ENCODE peak calls at places on chromosomes 3 and 15, in eight cellular contexts. One of them, this sample, is unnamed.

GRCh38 chr3:153734777-153735551 is 386.2 kb upstream of the ARHGEF26 start:
- DNase-seq in brain microvascular endothelial cell: no peak
- DNase-seq in vagina: no peak
- DNase-seq in foreskin keratinocyte: peak
- DNase-seq in CD4-positive, alpha-beta T cell: no peak
- DNase-seq in RWPE1: peak
- DNase-seq in psoas muscle: no peak
- DNase-seq in HFFc6: no peak
- DNase-seq in this sample: no peak

GRCh38 chr3:46863261-46863782 is at the start of gene MYL3:
- DNase-seq in brain microvascular endothelial cell: no peak
- DNase-seq in vagina: no peak
- DNase-seq in foreskin keratinocyte: no peak
- DNase-seq in CD4-positive, alpha-beta T cell: no peak
- DNase-seq in RWPE1: no peak
- DNase-seq in psoas muscle: peak
- DNase-seq in HFFc6: no peak
- DNase-seq in this sample: no peak

GRCh38 chr15:63946524-63947065 is 99.7 kb downstream of the DAPK2 start:
- DNase-seq in brain microvascular endothelial cell: no peak
- DNase-seq in vagina: peak
- DNase-seq in foreskin keratinocyte: no peak
- DNase-seq in CD4-positive, alpha-beta T cell: no peak
- DNase-seq in RWPE1: no peak
- DNase-seq in psoas muscle: no peak
- DNase-seq in HFFc6: no peak
- DNase-seq in this sample: peak

GRCh38 chr3:164779816-164780215 is 298.5 kb downstream of the SI start:
- DNase-seq in brain microvascular endothelial cell: no peak
- DNase-seq in vagina: no peak
- DNase-seq in foreskin keratinocyte: no peak
- DNase-seq in CD4-positive, alpha-beta T cell: no peak
- DNase-seq in RWPE1: no peak
- DNase-seq in psoas muscle: no peak
- DNase-seq in HFFc6: no peak
- DNase-seq in this sample: no peak

GRCh38 chr3:109685084-109686079 is 348.0 kb upstream of the DPPA4 start:
- DNase-seq in brain microvascular endothelial cell: peak
- DNase-seq in vagina: no peak
- DNase-seq in foreskin keratinocyte: peak
- DNase-seq in CD4-positive, alpha-beta T cell: no peak
- DNase-seq in RWPE1: peak
- DNase-seq in psoas muscle: peak
- DNase-seq in HFFc6: peak
- DNase-seq in this sample: no peak

GRCh38 chr3:178629430-178630178 is 93.4 kb downstream of the KCNMB2 start:
- DNase-seq in brain microvascular endothelial cell: no peak
- DNase-seq in vagina: no peak
- DNase-seq in foreskin keratinocyte: peak
- DNase-seq in CD4-positive, alpha-beta T cell: no peak
- DNase-seq in RWPE1: no peak
- DNase-seq in psoas muscle: no peak
- DNase-seq in HFFc6: no peak
- DNase-seq in this sample: no peak

GRCh38 chr3:106823706-106824105 is 553.5 kb upstream of the CCDC54 start:
- DNase-seq in brain microvascular endothelial cell: no peak
- DNase-seq in vagina: no peak
- DNase-seq in foreskin keratinocyte: no peak
- DNase-seq in CD4-positive, alpha-beta T cell: no peak
- DNase-seq in RWPE1: no peak
- DNase-seq in psoas muscle: no peak
- DNase-seq in HFFc6: no peak
- DNase-seq in this sample: no peak

GRCh38 chr3:116394365-116394764 is 50.9 kb downstream of the LSAMP start:
- DNase-seq in brain microvascular endothelial cell: no peak
- DNase-seq in vagina: no peak
- DNase-seq in foreskin keratinocyte: no peak
- DNase-seq in CD4-positive, alpha-beta T cell: no peak
- DNase-seq in RWPE1: no peak
- DNase-seq in psoas muscle: no peak
- DNase-seq in HFFc6: no peak
- DNase-seq in this sample: no peak

GRCh38 chr15:89143503-89144162 is 55.4 kb downstream of the ABHD2 start:
- DNase-seq in brain microvascular endothelial cell: peak
- DNase-seq in vagina: no peak
- DNase-seq in foreskin keratinocyte: peak
- DNase-seq in CD4-positive, alpha-beta T cell: no peak
- DNase-seq in RWPE1: no peak
- DNase-seq in psoas muscle: no peak
- DNase-seq in HFFc6: peak
- DNase-seq in this sample: no peak

GRCh38 chr3:171690291-171690690 is 120.0 kb downstream of the PLD1 start:
- DNase-seq in brain microvascular endothelial cell: no peak
- DNase-seq in vagina: no peak
- DNase-seq in foreskin keratinocyte: no peak
- DNase-seq in CD4-positive, alpha-beta T cell: no peak
- DNase-seq in RWPE1: no peak
- DNase-seq in psoas muscle: no peak
- DNase-seq in HFFc6: no peak
- DNase-seq in this sample: no peak

GRCh38 chr3:33392703-33393125 is 47.5 kb downstream of the UBP1 start:
- DNase-seq in brain microvascular endothelial cell: peak
- DNase-seq in vagina: no peak
- DNase-seq in foreskin keratinocyte: peak
- DNase-seq in CD4-positive, alpha-beta T cell: no peak
- DNase-seq in RWPE1: peak
- DNase-seq in psoas muscle: no peak
- DNase-seq in HFFc6: peak
- DNase-seq in this sample: no peak

GRCh38 chr15:89654847-89655805 is at the start of gene KIF7:
- DNase-seq in brain microvascular endothelial cell: peak
- DNase-seq in vagina: no peak
- DNase-seq in foreskin keratinocyte: peak
- DNase-seq in CD4-positive, alpha-beta T cell: no peak
- DNase-seq in RWPE1: peak
- DNase-seq in psoas muscle: peak
- DNase-seq in HFFc6: peak
- DNase-seq in this sample: no peak

GRCh38 chr3:8532251-8532831 is 30.7 kb downstream of the LMCD1 start:
- DNase-seq in brain microvascular endothelial cell: peak
- DNase-seq in vagina: no peak
- DNase-seq in foreskin keratinocyte: peak
- DNase-seq in CD4-positive, alpha-beta T cell: no peak
- DNase-seq in RWPE1: peak
- DNase-seq in psoas muscle: no peak
- DNase-seq in HFFc6: peak
- DNase-seq in this sample: no peak

GRCh38 chr3:88000853-88001252 is 58.0 kb downstream of the CGGBP1 start:
- DNase-seq in brain microvascular endothelial cell: no peak
- DNase-seq in vagina: no peak
- DNase-seq in foreskin keratinocyte: no peak
- DNase-seq in CD4-positive, alpha-beta T cell: no peak
- DNase-seq in RWPE1: no peak
- DNase-seq in psoas muscle: no peak
- DNase-seq in HFFc6: no peak
- DNase-seq in this sample: no peak

GRCh38 chr3:17302774-17303173 is 418.0 kb downstream of the PLCL2 start:
- DNase-seq in brain microvascular endothelial cell: no peak
- DNase-seq in vagina: no peak
- DNase-seq in foreskin keratinocyte: no peak
- DNase-seq in CD4-positive, alpha-beta T cell: no peak
- DNase-seq in RWPE1: no peak
- DNase-seq in psoas muscle: no peak
- DNase-seq in HFFc6: peak
- DNase-seq in this sample: no peak

GRCh38 chr3:169241575-169241927 is 422.0 kb downstream of the MECOM start:
- DNase-seq in brain microvascular endothelial cell: no peak
- DNase-seq in vagina: no peak
- DNase-seq in foreskin keratinocyte: peak
- DNase-seq in CD4-positive, alpha-beta T cell: no peak
- DNase-seq in RWPE1: no peak
- DNase-seq in psoas muscle: no peak
- DNase-seq in HFFc6: peak
- DNase-seq in this sample: no peak

DNA sequence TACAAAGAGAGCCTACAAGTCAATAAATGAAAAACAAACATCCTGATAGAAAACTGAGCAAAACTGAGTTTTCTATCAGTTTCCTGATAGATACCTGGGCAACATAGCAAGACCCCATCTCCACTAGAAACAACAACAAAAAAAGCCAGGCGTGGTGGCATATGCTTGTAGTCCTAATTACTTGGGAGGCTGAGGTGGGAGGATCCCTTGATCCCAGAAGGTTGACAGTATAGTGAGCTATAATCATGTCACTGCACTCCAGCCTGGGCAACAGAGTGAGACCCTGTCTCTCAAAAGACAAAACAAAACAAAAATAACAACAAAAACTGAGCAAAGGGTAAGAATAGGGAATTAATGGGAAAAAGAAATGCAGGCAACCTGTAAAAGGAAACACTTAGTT is 23.9 kb upstream of the UBE2E1 start:
- DNase-seq in brain microvascular endothelial cell: no peak
- DNase-seq in vagina: no peak
- DNase-seq in foreskin keratinocyte: no peak
- DNase-seq in CD4-positive, alpha-beta T cell: no peak
- DNase-seq in RWPE1: no peak
- DNase-seq in psoas muscle: no peak
- DNase-seq in HFFc6: no peak
- DNase-seq in this sample: no peak
- TF ChIP-seq CTCF in brain microvascular endothelial cell: no peak
- TF ChIP-seq CTCF in vagina: no peak
- TF ChIP-seq CTCF in foreskin keratinocyte: no peak
- TF ChIP-seq CTCF in CD4-positive, alpha-beta T cell: no peak
- TF ChIP-seq CTCF in RWPE1: no peak
- TF ChIP-seq CTCF in psoas muscle: no peak
- TF ChIP-seq CTCF in HFFc6: no peak
- TF ChIP-seq CTCF in this sample: no peak

GRCh38 chr15:48800811-48801460 is 9.9 kb downstream of the CEP152 start:
- DNase-seq in brain microvascular endothelial cell: no peak
- DNase-seq in vagina: no peak
- DNase-seq in foreskin keratinocyte: peak
- DNase-seq in CD4-positive, alpha-beta T cell: no peak
- DNase-seq in RWPE1: no peak
- DNase-seq in psoas muscle: no peak
- DNase-seq in HFFc6: peak
- DNase-seq in this sample: no peak
- TF ChIP-seq CTCF in brain microvascular endothelial cell: peak
- TF ChIP-seq CTCF in vagina: no peak
- TF ChIP-seq CTCF in foreskin keratinocyte: peak
- TF ChIP-seq CTCF in CD4-positive, alpha-beta T cell: no peak
- TF ChIP-seq CTCF in RWPE1: peak
- TF ChIP-seq CTCF in psoas muscle: peak
- TF ChIP-seq CTCF in HFFc6: peak
- TF ChIP-seq CTCF in this sample: peak

DNA sequence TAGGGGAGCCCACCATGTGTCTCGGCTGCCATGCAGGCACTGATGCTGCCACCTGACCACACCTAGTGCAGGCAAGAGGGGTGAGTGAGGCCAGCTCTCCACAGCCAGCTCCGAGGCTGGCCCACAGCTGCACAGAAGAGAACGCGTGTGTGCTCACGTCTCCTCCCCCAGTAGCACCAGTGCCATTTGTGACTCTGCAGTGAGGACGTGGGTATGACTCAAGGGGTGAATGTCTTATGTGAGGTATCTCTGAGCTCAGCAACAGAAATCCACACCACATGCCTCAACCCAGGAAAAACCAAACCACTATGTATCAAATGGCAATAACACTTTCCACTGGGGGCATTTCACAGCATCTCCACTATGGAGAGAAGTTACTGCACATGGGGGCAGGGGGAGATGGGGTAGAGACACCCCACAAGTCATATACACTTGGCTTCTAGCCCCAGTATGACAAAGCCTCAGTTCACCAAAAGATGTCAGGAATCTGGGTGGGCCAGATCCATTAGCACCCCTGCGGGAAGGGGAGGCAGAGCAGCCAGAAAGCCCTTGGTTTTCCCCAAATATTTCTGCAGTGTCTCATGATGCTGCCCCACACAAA is 87.6 kb downstream of the LRIG1 start:
- DNase-seq in brain microvascular endothelial cell: peak
- DNase-seq in vagina: no peak
- DNase-seq in foreskin keratinocyte: peak
- DNase-seq in CD4-positive, alpha-beta T cell: no peak
- DNase-seq in RWPE1: no peak
- DNase-seq in psoas muscle: no peak
- DNase-seq in HFFc6: peak
- DNase-seq in this sample: no peak
- TF ChIP-seq CTCF in brain microvascular endothelial cell: peak
- TF ChIP-seq CTCF in vagina: no peak
- TF ChIP-seq CTCF in foreskin keratinocyte: no peak
- TF ChIP-seq CTCF in CD4-positive, alpha-beta T cell: no peak
- TF ChIP-seq CTCF in RWPE1: no peak
- TF ChIP-seq CTCF in psoas muscle: no peak
- TF ChIP-seq CTCF in HFFc6: peak
- TF ChIP-seq CTCF in this sample: no peak

GRCh38 chr3:127546517-127546916 is 44.0 kb downstream of the TPRA1 start:
- DNase-seq in brain microvascular endothelial cell: no peak
- DNase-seq in vagina: no peak
- DNase-seq in foreskin keratinocyte: no peak
- DNase-seq in CD4-positive, alpha-beta T cell: no peak
- DNase-seq in RWPE1: no peak
- DNase-seq in psoas muscle: no peak
- DNase-seq in HFFc6: no peak
- DNase-seq in this sample: no peak
- TF ChIP-seq CTCF in brain microvascular endothelial cell: no peak
- TF ChIP-seq CTCF in vagina: no peak
- TF ChIP-seq CTCF in foreskin keratinocyte: no peak
- TF ChIP-seq CTCF in CD4-positive, alpha-beta T cell: no peak
- TF ChIP-seq CTCF in RWPE1: no peak
- TF ChIP-seq CTCF in psoas muscle: no peak
- TF ChIP-seq CTCF in HFFc6: no peak
- TF ChIP-seq CTCF in this sample: no peak

GRCh38 chr3:149768704-149769103 is 16.4 kb upstream of the COMMD2 start:
- DNase-seq in brain microvascular endothelial cell: no peak
- DNase-seq in vagina: no peak
- DNase-seq in foreskin keratinocyte: no peak
- DNase-seq in CD4-positive, alpha-beta T cell: no peak
- DNase-seq in RWPE1: no peak
- DNase-seq in psoas muscle: no peak
- DNase-seq in HFFc6: no peak
- DNase-seq in this sample: no peak

GRCh38 chr3:149763565-149763964 is 11.3 kb upstream of the COMMD2 start:
- DNase-seq in brain microvascular endothelial cell: no peak
- DNase-seq in vagina: no peak
- DNase-seq in foreskin keratinocyte: peak
- DNase-seq in CD4-positive, alpha-beta T cell: no peak
- DNase-seq in RWPE1: no peak
- DNase-seq in psoas muscle: no peak
- DNase-seq in HFFc6: no peak
- DNase-seq in this sample: no peak

GRCh38 chr3:149764302-149764701 is 12.0 kb upstream of the COMMD2 start:
- DNase-seq in brain microvascular endothelial cell: no peak
- DNase-seq in vagina: no peak
- DNase-seq in foreskin keratinocyte: no peak
- DNase-seq in CD4-positive, alpha-beta T cell: no peak
- DNase-seq in RWPE1: no peak
- DNase-seq in psoas muscle: no peak
- DNase-seq in HFFc6: no peak
- DNase-seq in this sample: no peak

GRCh38 chr3:149767720-149768119 is 15.4 kb upstream of the COMMD2 start:
- DNase-seq in brain microvascular endothelial cell: no peak
- DNase-seq in vagina: no peak
- DNase-seq in foreskin keratinocyte: no peak
- DNase-seq in CD4-positive, alpha-beta T cell: no peak
- DNase-seq in RWPE1: no peak
- DNase-seq in psoas muscle: no peak
- DNase-seq in HFFc6: no peak
- DNase-seq in this sample: no peak

GRCh38 chr3:149765762-149766334 is 13.6 kb upstream of the COMMD2 start:
- DNase-seq in brain microvascular endothelial cell: peak
- DNase-seq in vagina: no peak
- DNase-seq in foreskin keratinocyte: peak
- DNase-seq in CD4-positive, alpha-beta T cell: no peak
- DNase-seq in RWPE1: peak
- DNase-seq in psoas muscle: no peak
- DNase-seq in HFFc6: peak
- DNase-seq in this sample: no peak
- TF ChIP-seq CTCF in brain microvascular endothelial cell: peak
- TF ChIP-seq CTCF in vagina: peak
- TF ChIP-seq CTCF in foreskin keratinocyte: peak
- TF ChIP-seq CTCF in CD4-positive, alpha-beta T cell: peak
- TF ChIP-seq CTCF in RWPE1: peak
- TF ChIP-seq CTCF in psoas muscle: peak
- TF ChIP-seq CTCF in HFFc6: peak
- TF ChIP-seq CTCF in this sample: peak

This sample was measured in osteocyte.